ENCODE peak calls at places on chromosomes 16 and 17, in eight cellular contexts. R is thoracic aorta, C is lung, U is mammary epithelial cell, E is lower lobe of right lung, B is tibial nerve, V is endothelial cell of umbilical vein, Q is adrenal gland. A is an unnamed sample. For H3K36me3 and H3K4me1, the result is how much of the 10 kb centered on the place peaks cover.

GRCh38 chr17:33970271-33970670 is 284.8 kb upstream of the CCL2 start:
- DNase-seq in R (no peak), C (no peak), U (no peak), E (no peak), B (no peak), V (no peak), Q (no peak), A (no peak)

GRCh38 chr16:11107781-11108465 is 148.1 kb downstream of the SOCS1 start:
- DNase-seq in R (no peak), C (no peak), U (no peak), E (no peak), B (no peak), V (no peak), Q (no peak), A (no peak)

GRCh38 chr17:14205380-14205779 is 31.3 kb downstream of the CDRT15 start:
- DNase-seq in R (no peak), C (no peak), U (no peak), E (no peak), B (no peak), V (no peak), Q (no peak), A (no peak)

GRCh38 chr16:55257971-55258613 is 65.9 kb upstream of the IRX6 start:
- DNase-seq in R (no peak), C (peak), U (peak), E (peak), B (peak), V (peak), Q (peak), A (peak)

GRCh38 chr17:43931062-43931571 is 11.2 kb downstream of the PPY start:
- DNase-seq in R (no peak), C (no peak), U (no peak), E (no peak), B (no peak), V (no peak), Q (no peak), A (no peak)

GRCh38 chr17:32265192-32265895 is at the start of gene RHBDL3:
- DNase-seq in R (no peak), C (no peak), U (no peak), E (peak), B (no peak), V (no peak), Q (peak), A (no peak)

GRCh38 chr16:65249768-65250167 is 127.9 kb upstream of the CDH11 start:
- DNase-seq in R (peak), C (peak), U (no peak), E (peak), B (peak), V (no peak), Q (peak), A (no peak)

GRCh38 chr17:8189041-8189710 is 804 bp downstream of the BORCS6 start:
- DNase-seq in R (no peak), C (no peak), U (no peak), E (peak), B (no peak), V (peak), Q (peak), A (no peak)

GRCh38 chr17:58639681-58640080 is 52.2 kb downstream of the TEX14 start:
- DNase-seq in R (no peak), C (no peak), U (no peak), E (no peak), B (no peak), V (no peak), Q (no peak), A (no peak)

GRCh38 chr17:32563583-32563982 is 76.8 kb downstream of the CDK5R1 start:
- DNase-seq in R (no peak), C (no peak), U (no peak), E (no peak), B (no peak), V (no peak), Q (no peak), A (no peak)

GRCh38 chr17:48100591-48101011 is 677 bp downstream of the CBX1 start:
- DNase-seq in R (no peak), C (peak), U (peak), E (peak), B (peak), V (no peak), Q (peak), A (peak)

GRCh38 chr17:82826211-82826610 is 13.6 kb downstream of the ZNF750 start:
- DNase-seq in R (no peak), C (no peak), U (no peak), E (no peak), B (no peak), V (no peak), Q (no peak), A (no peak)

GRCh38 chr16:4945560-4946502 is 8.9 kb upstream of the PPL start:
- DNase-seq in R (no peak), C (peak), U (peak), E (peak), B (peak), V (no peak), Q (no peak), A (peak)

GRCh38 chr17:48297825-48298224 is 132.2 kb downstream of the SKAP1 start:
- DNase-seq in R (no peak), C (no peak), U (no peak), E (no peak), B (no peak), V (no peak), Q (no peak), A (no peak)

GRCh38 chr16:4618645-4619418 is 4.1 kb upstream of the UBALD1 start:
- DNase-seq in R (no peak), C (no peak), U (peak), E (no peak), B (no peak), V (no peak), Q (no peak), A (no peak)

GRCh38 chr16:88888778-88889387 is 22.4 kb upstream of the PABPN1L start:
- DNase-seq in R (no peak), C (no peak), U (no peak), E (no peak), B (peak), V (no peak), Q (no peak), A (peak)

GRCh38 chr17:59001158-59001814 is 105.4 kb downstream of the TRIM37 start:
- DNase-seq in R (no peak), C (peak), U (no peak), E (peak), B (peak), V (peak), Q (peak), A (peak)

GRCh38 chr17:56978441-56979090 is 635 bp downstream of the SCPEP1 start:
- DNase-seq in R (no peak), C (no peak), U (peak), E (no peak), B (no peak), V (no peak), Q (peak), A (no peak)

GRCh38 chr17:76088041-76088867 is 9.3 kb downstream of the ZACN start:
- DNase-seq in R (no peak), C (no peak), U (no peak), E (no peak), B (no peak), V (no peak), Q (no peak), A (no peak)

GRCh38 chr16:50722960-50723359 is 18.9 kb upstream of the CYLD start:
- DNase-seq in R (no peak), C (no peak), U (no peak), E (no peak), B (no peak), V (no peak), Q (no peak), A (no peak)

GRCh38 chr17:76240461-76241204 is at the start of gene RNF157:
- DNase-seq in R (no peak), C (no peak), U (no peak), E (peak), B (no peak), V (peak), Q (peak), A (peak)

GRCh38 chr17:76446449-76447231 is 6.3 kb downstream of the UBE2O start:
- DNase-seq in R (no peak), C (peak), U (peak), E (no peak), B (peak), V (peak), Q (peak), A (no peak)

GRCh38 chr17:82120148-82120547 is 22.1 kb upstream of the FASN start:
- DNase-seq in R (no peak), C (no peak), U (no peak), E (no peak), B (no peak), V (no peak), Q (no peak), A (no peak)

GRCh38 chr17:21304091-21304490 is 19.6 kb downstream of the MAP2K3 start:
- DNase-seq in R (no peak), C (no peak), U (no peak), E (peak), B (no peak), V (peak), Q (peak), A (no peak)
- H3K36me3 ChIP-seq in R (half or more), C (under half), U (under half), E (half or more), B (half or more), V (under half), Q (half or more), A (under half)

DNA sequence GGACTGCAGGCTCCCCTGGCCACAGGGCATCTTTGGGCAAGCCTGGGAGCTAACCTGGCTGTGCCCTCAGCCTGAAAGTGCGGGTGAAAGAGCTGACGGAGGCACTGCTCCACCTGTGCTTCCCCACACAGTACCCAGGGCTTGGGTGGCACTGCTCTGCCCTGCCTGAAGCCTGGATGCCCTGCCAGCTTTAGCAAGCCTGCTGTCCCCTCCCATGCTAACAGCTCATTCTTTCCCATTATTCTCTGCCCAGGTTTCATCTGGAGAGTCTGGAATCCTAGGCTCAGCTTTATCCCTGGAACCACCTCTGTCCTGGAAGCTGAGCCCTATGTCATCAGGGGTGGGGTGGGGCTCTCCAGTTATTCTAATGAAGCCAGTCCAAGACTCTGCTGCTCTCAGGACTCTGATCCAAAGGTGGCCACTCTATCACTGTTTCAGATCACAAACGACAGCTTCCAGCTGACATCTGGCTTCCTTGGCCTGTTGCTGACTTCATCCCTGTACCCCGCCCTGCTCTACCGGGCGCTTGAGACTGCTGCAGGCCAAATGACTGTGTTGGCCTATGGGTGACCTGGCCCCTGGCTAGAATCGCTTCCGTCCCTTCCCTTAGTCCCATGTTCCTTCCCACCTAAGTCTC is 29.3 kb downstream of the HIC1 start:
- DNase-seq in R (no peak), C (no peak), U (peak), E (peak), B (peak), V (peak), Q (peak), A (no peak)
- H3K4me1 ChIP-seq in R (half or more), C (under half), U (under half), E (half or more), B (under half), V (half or more), Q (under half), A (under half)

DNA sequence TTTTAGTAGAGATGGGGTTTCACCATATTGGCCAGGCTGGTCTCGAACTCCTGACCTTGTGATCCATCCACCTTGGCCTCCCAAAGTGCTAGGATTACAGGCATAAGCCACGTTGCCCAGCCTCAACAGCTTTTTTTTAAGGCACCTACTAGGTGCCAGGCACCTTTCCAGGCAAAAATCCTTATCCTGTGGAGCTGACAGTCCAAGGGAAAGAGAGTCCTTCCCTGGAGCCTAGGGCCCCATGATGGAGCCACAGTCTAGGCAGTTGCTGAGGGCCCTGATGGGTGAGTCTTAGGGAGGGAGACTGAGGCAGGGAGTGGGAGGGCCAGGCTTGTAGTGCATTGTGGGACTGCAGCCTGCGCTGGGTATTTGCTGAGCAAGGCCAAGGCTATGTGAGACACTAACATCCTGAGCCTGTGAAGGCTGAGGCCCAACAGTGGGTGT is 79.6 kb upstream of the TOB1 start:
- DNase-seq in R (no peak), C (no peak), U (no peak), E (no peak), B (no peak), V (no peak), Q (no peak), A (no peak)
- TF ChIP-seq CTCF in R (no peak), C (no peak), U (no peak), E (no peak), B (no peak), V (no peak), Q (no peak), A (no peak)

DNA sequence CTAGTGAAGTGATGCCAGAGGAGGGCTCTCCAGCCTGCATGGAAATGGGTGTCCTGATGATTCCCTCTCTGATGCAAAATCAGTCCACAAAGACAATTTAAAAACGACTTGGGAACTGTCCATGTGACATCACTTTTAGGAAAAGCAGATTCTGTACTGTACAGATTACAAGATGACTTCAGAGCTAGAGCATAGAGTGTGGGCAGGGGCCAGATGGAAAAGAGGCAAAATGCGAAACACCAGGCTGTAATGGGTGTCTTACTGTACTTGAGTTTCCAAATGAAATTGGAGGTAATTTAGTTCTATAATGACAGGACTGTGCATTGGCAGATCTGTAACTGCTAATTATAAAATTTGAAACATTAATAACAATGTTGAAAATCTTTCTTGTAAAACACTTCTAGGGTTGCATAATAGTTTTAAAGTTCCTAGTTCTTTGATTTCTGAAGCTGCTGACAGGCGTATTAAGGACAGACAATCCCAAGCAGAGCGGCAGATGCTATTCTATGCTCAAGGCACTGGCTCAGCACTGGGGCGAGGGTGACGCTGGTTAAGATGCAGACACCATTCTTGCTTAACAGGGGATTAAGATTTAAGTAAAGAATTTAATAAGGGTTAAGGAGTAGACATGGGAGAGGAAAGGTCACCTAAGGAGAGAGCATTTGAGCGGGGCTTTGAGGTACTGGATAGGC is 29.6 kb downstream of the OGFOD1 start:
- DNase-seq in R (no peak), C (no peak), U (no peak), E (no peak), B (no peak), V (no peak), Q (no peak), A (peak)
- H3K36me3 ChIP-seq in R (under half), C (under half), U (under half), E (half or more), B (half or more), V (under half), Q (under half), A (under half)

DNA sequence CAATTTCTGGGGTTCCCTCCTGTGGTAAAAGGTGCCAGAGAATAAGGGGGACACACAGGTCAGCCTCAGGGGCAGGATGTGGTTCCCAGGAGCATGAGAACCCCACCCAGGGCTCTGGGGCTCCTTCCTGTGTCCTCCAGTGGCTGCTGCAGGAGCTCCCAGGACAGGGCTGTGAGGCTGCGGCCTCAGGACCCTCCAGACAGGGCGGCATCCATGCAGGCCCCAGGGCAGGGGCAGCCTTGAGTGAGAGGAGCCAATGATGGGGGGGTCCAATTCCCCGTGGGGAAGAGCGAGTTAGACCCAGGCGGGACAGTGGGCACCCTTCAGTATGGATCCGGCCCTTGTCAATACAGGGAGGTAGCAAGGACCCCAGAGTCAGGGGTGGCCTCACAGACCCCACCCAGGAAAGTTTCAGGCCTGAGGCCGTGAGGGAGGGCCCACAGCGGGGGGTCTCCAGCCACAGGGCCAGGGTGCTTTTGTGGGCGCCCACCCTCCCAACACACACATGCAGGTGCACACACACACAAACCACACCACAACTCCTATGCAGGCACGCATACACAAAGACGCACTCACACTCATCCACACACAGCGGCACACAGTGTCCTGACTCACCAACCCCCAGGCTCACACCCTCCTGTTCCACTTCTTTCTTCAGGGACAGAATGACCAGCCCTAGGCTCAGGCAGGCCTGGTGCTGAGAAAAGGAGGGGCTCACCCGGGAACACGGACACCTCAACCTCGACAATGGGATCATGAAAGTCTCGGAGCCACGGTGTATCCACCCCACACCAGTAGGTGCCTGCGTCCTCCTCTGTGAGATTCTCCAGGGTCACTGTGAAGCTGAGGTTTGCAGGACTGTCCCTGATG is 1.8 kb downstream of the CD300C start:
- DNase-seq in R (no peak), C (no peak), U (no peak), E (peak), B (no peak), V (no peak), Q (no peak), A (no peak)
- H3K4me1 ChIP-seq in R (under half), C (under half), U (under half), E (under half), B (under half), V (under half), Q (under half), A (under half)

A was measured in A673.